ENCODE peak calls at places on chromosome 18, in five cellular contexts. T is HFFc6, O is breast epithelium, D is IMR-90, F is astrocyte of the cerebellum. B is an unnamed sample.

GRCh38 chr18:76972838-76973237 is 150.5 kb downstream of the ZNF236 start:
- DNase-seq in O (no peak), D (no peak), F (peak; percentile 22), T (no peak), B (no peak)

GRCh38 chr18:48838921-48839818 is 111.6 kb downstream of the SMAD7 start:
- DNase-seq in T (peak; percentile 88), D (peak; percentile 73), O (no peak), F (no peak), B (no peak)

GRCh38 chr18:42039396-42039795 is 84.4 kb downstream of the PIK3C3 start:
- DNase-seq in D (no peak), O (no peak), F (no peak), T (no peak), B (no peak)

GRCh38 chr18:45107425-45107824 is 426.7 kb downstream of the SETBP1 start:
- DNase-seq in O (no peak), F (no peak), D (peak; percentile 6), T (peak; percentile 47), B (no peak)

GRCh38 chr18:79245517-79246001 is 150.2 kb upstream of the NFATC1 start:
- DNase-seq in D (no peak), T (no peak), F (no peak), O (no peak), B (no peak)

GRCh38 chr18:63917831-63918230 is 10.1 kb downstream of the SERPINB10 start:
- DNase-seq in D (no peak), T (no peak), O (no peak), F (no peak), B (no peak)

GRCh38 chr18:42561521-42561920 is 554.0 kb downstream of the RIT2 start:
- DNase-seq in O (no peak), T (no peak), F (no peak), D (no peak), B (no peak)

GRCh38 chr18:23690505-23691068 is 1.3 kb downstream of the LAMA3 start:
- DNase-seq in D (no peak), F (no peak), O (no peak), T (no peak), B (no peak)

GRCh38 chr18:25561923-25562322 is 210.0 kb upstream of the ZNF521 start:
- DNase-seq in F (peak; percentile 8), D (peak; percentile 33), O (no peak), T (peak; percentile 4), B (peak; percentile 44)

GRCh38 chr18:2978208-2978607 is 34.7 kb downstream of the LPIN2 start:
- DNase-seq in T (no peak), D (no peak), F (peak; percentile 44), O (no peak), B (no peak)

GRCh38 chr18:29749699-29750098 is 1292.8 kb downstream of the DSC3 start:
- DNase-seq in T (peak; percentile 76), F (no peak), O (no peak), D (peak; percentile 60), B (no peak)

GRCh38 chr18:34592961-34593382 is 117.1 kb upstream of the DTNA start:
- DNase-seq in O (peak; percentile 55), T (peak; percentile 13), F (peak; percentile 59), D (peak; percentile 59), B (peak; percentile 26)

GRCh38 chr18:63003899-63004298 is 288.6 kb downstream of the PHLPP1 start:
- DNase-seq in T (no peak), O (no peak), D (no peak), F (no peak), B (no peak)

GRCh38 chr18:26405190-26405781 is 143.1 kb downstream of the KCTD1 start:
- DNase-seq in F (no peak), D (peak; percentile 53), O (no peak), T (peak; percentile 26), B (no peak)

GRCh38 chr18:10054366-10054765 is 140.6 kb downstream of the VAPA start:
- DNase-seq in F (no peak), D (no peak), O (no peak), T (no peak), B (no peak)

GRCh38 chr18:24006731-24007308 is 7.7 kb upstream of the TTC39C start:
- DNase-seq in O (no peak), F (no peak), D (peak; percentile 73), T (no peak), B (no peak)

GRCh38 chr18:3262234-3263171 is 570 bp downstream of the MYL12B start:
- DNase-seq in F (no peak), D (no peak), O (no peak), T (no peak), B (no peak)

GRCh38 chr18:54924948-54925347 is 34.3 kb downstream of the CCDC68 start:
- DNase-seq in O (no peak), F (no peak), D (peak; percentile 51), T (no peak), B (no peak)

GRCh38 chr18:12393510-12393909 is 14.2 kb upstream of the PRELID3A start:
- DNase-seq in O (no peak), D (no peak), T (no peak), F (no peak), B (no peak)

GRCh38 chr18:12393998-12394397 is 13.7 kb upstream of the PRELID3A start:
- DNase-seq in T (no peak), F (no peak), O (no peak), D (no peak), B (no peak)

GRCh38 chr18:12397254-12397653 is 10.5 kb upstream of the PRELID3A start:
- DNase-seq in D (no peak), F (no peak), O (no peak), T (no peak), B (no peak)

GRCh38 chr18:12391487-12392136 is 14.6 kb upstream of the AFG3L2 start:
- DNase-seq in T (peak; percentile 58), F (peak; percentile 55), O (no peak), D (peak; percentile 75), B (peak; percentile 55)

DNA sequence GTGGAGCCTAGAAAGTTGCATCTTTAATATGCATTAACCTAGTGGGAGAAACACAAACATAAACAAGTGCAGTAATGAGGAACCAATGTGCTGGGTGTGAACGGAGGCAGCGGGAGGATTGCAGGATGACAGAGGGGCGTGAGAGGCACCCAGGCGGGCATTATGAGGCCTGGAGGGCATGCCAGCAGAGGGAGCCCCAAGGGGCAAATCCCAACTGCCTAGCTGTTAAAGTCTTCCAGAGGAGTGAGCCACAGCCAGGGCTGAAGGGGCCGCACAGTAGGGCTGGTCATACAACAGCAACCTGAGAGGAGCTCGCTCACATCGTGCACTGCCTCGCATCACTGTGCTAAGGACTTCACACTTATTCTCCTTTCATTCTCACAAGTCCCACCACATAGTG is 13.3 kb upstream of the PRELID3A start:
- DNase-seq in T (no peak), O (no peak), D (no peak), F (no peak), B (peak; percentile 22)
- TF ChIP-seq CTCF in T (peak; percentile 72), O (no peak), D (peak; percentile 40), F (peak; percentile 49), B (no peak)

DNA sequence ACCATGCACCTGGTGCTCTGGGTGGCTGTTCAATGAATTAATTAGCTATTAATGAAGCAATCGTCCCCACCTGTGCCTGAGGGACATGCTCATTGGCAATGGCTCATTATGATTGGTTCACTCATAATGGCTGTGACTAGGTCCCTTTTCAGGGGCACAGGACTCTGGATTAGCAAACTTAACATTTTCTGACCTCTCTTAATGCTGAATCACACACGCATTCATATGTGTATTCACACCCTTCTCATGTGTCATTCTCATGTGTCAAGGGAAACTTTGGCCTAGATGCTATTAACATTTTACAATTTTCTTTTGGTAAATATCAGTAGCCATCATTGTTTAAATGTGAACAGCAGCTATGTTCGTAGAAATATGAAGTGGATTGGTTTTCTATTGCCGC is 98.9 kb upstream of the PMAIP1 start:
- DNase-seq in D (no peak), O (no peak), F (no peak), T (no peak), B (no peak)
- TF ChIP-seq CTCF in D (no peak), O (no peak), F (no peak), T (no peak), B (no peak)

GRCh38 chr18:56323673-56324072 is 314.7 kb downstream of the TXNL1 start:
- DNase-seq in O (no peak), F (no peak), D (no peak), T (no peak), B (no peak)
- TF ChIP-seq CTCF in O (no peak), F (no peak), D (no peak), T (no peak), B (no peak)

GRCh38 chr18:59432796-59433195 is 73.7 kb upstream of the LMAN1 start:
- DNase-seq in T (no peak), O (no peak), D (no peak), F (no peak), B (no peak)
- TF ChIP-seq CTCF in T (no peak), O (no peak), D (no peak), F (no peak), B (no peak)

GRCh38 chr18:1513519-1513918 is 608.8 kb downstream of the ADCYAP1 start:
- DNase-seq in O (no peak), D (no peak), T (no peak), F (no peak), B (no peak)
- TF ChIP-seq CTCF in O (no peak), D (no peak), T (peak; percentile 19), F (peak; percentile 24), B (no peak)

DNA sequence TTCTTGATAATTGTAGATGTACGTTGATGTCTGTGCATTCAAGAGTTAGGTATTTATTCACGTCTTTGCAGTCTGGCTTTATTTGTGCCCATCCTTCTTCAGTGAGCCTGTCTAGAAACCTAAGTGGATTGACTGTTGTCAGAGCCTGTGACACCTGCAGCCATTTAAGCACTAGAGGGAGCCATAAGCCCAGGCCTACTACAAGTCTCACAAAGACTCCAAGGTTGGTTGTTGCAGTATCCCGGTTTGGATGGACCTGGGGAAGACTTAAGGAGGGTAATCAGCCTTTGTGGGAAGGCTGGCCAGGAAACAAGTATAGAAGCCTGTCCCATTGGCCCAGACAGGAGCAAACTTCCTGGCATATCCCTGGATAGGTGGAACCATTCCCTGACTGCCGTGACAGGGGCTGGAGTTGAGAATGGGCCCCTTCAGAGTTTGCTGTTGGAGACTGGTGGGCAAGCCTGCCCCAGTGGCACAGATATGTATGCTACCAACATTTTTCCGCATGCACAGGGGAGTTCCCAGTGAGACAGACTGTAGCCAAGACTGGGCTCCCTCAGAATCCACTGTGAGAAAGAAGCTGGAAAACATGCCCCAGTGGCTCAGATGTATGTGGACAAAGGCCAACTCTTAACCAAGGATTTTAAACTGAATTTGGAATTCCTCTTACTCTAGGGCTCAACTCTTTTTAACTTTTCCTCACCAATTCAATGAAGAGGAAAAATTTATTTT is 9.3 kb upstream of the LRRC30 start:
- DNase-seq in T (peak; percentile 64), D (peak; percentile 69), O (no peak), F (peak; percentile 54), B (peak; percentile 67)
- TF ChIP-seq CTCF in T (peak; percentile 85), D (peak; percentile 79), O (no peak), F (peak; percentile 91), B (peak; percentile 61)